ENCODE peak calls at places on chromosomes 12 and 14, in four cellular contexts. One of them, this sample, is unnamed.

GRCh38 chr12:6235906-6236640 is 35.9 kb downstream of the CD9 start:
- DNase-seq in HepG2: no peak
- DNase-seq in K562: no peak
- DNase-seq in GM12878: no peak
- DNase-seq in this sample: no peak

GRCh38 chr12:75970310-75970709 is 61.3 kb downstream of the PHLDA1 start:
- DNase-seq in HepG2: no peak
- DNase-seq in K562: no peak
- DNase-seq in GM12878: no peak
- DNase-seq in this sample: no peak

GRCh38 chr12:79086546-79086945 is 222.0 kb downstream of the SYT1 start:
- DNase-seq in HepG2: no peak
- DNase-seq in K562: no peak
- DNase-seq in GM12878: no peak
- DNase-seq in this sample: no peak

GRCh38 chr14:33229269-33229924 is 290.7 kb downstream of the NPAS3 start:
- DNase-seq in HepG2: no peak
- DNase-seq in K562: no peak
- DNase-seq in GM12878: no peak
- DNase-seq in this sample: no peak

GRCh38 chr12:6465467-6466183 is 4.9 kb downstream of the VAMP1 start:
- DNase-seq in HepG2: peak
- DNase-seq in K562: peak
- DNase-seq in GM12878: no peak
- DNase-seq in this sample: peak

GRCh38 chr14:104333903-104334811 is 195.8 kb downstream of the KIF26A start:
- DNase-seq in HepG2: no peak
- DNase-seq in K562: no peak
- DNase-seq in GM12878: no peak
- DNase-seq in this sample: no peak

GRCh38 chr12:69421548-69421947 is 48.6 kb upstream of the FRS2 start:
- DNase-seq in HepG2: no peak
- DNase-seq in K562: no peak
- DNase-seq in GM12878: no peak
- DNase-seq in this sample: no peak

GRCh38 chr12:127964717-127965116 is 302.3 kb upstream of the TMEM132C start:
- DNase-seq in HepG2: no peak
- DNase-seq in K562: no peak
- DNase-seq in GM12878: no peak
- DNase-seq in this sample: no peak

GRCh38 chr12:38689704-38690103 is 215.7 kb downstream of the CPNE8 start:
- DNase-seq in HepG2: no peak
- DNase-seq in K562: no peak
- DNase-seq in GM12878: no peak
- DNase-seq in this sample: no peak

GRCh38 chr12:96445743-96446655 is 43.4 kb upstream of the CFAP54 start:
- DNase-seq in HepG2: no peak
- DNase-seq in K562: peak
- DNase-seq in GM12878: peak
- DNase-seq in this sample: no peak

GRCh38 chr14:20454359-20454644 is 310 bp downstream of the OSGEP start:
- DNase-seq in HepG2: no peak
- DNase-seq in K562: no peak
- DNase-seq in GM12878: no peak
- DNase-seq in this sample: no peak
- TF ChIP-seq SP1 in HepG2: no peak
- TF ChIP-seq SP1 in K562: no peak
- TF ChIP-seq SP1 in GM12878: no peak
- TF ChIP-seq SP1 in this sample: no peak

DNA sequence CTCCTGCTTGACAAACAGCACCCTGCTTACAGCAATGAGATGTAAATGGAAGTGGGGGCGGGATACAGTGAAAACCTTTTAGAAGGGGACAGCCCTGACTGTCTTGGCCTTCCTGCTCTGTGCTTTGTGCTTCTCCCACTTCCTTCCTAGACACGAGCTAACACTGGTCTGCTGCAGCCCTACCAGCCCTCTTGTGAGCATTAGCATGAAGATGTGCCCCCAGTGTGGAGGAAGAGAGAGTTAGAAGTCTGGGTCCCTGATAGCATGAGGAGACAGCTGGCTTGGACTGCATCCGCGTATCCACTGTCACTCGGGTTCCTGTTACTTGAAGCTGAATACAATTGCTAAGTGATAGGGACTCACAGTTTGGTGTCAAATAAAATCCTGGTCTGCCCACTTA is 248.0 kb upstream of the SOX5 start:
- DNase-seq in HepG2: no peak
- DNase-seq in K562: no peak
- DNase-seq in GM12878: no peak
- DNase-seq in this sample: no peak
- TF ChIP-seq FOXK2 in HepG2: no peak
- TF ChIP-seq FOXK2 in K562: no peak
- TF ChIP-seq FOXK2 in GM12878: no peak
- TF ChIP-seq FOXK2 in this sample: no peak

GRCh38 chr12:123763093-123763492 is 992 bp downstream of the DNAH10 start:
- DNase-seq in HepG2: no peak
- DNase-seq in K562: no peak
- DNase-seq in GM12878: no peak
- DNase-seq in this sample: no peak
- TF ChIP-seq SP1 in HepG2: no peak
- TF ChIP-seq SP1 in K562: no peak
- TF ChIP-seq SP1 in GM12878: no peak
- TF ChIP-seq SP1 in this sample: no peak

GRCh38 chr14:21191809-21192446 is 36.1 kb upstream of the OR5AU1 start:
- DNase-seq in HepG2: peak
- DNase-seq in K562: peak
- DNase-seq in GM12878: no peak
- DNase-seq in this sample: peak
- TF ChIP-seq FOXK2 in HepG2: no peak
- TF ChIP-seq FOXK2 in K562: no peak
- TF ChIP-seq FOXK2 in GM12878: no peak
- TF ChIP-seq FOXK2 in this sample: no peak